ENCODE peak calls at places on chromosomes 3 and 15, in five cellular contexts. T is H1, A is K562, H is GM12878, S is A549. F is an unnamed sample.

GRCh38 chr15:68209272-68209671 is 4.1 kb upstream of the CALML4 start:
- DNase-seq in T (no peak), A (no peak), H (no peak), S (no peak), F (no peak)

GRCh38 chr3:59043391-59043790 is 6.4 kb downstream of the CFAP20DC start:
- DNase-seq in T (no peak), A (no peak), H (no peak), S (no peak), F (no peak)

GRCh38 chr15:78034495-78035191 is 42.9 kb downstream of the TBC1D2B start:
- DNase-seq in T (no peak), A (no peak), H (peak; percentile 66), S (no peak), F (no peak)

GRCh38 chr15:80777137-80777536 is 2.0 kb upstream of the CEMIP start:
- DNase-seq in T (no peak), A (no peak), H (no peak), S (peak; percentile 37), F (no peak)

GRCh38 chr3:179750720-179751328 is 98.0 kb downstream of the USP13 start:
- DNase-seq in T (no peak), A (no peak), H (no peak), S (peak; percentile 27), F (peak; percentile 17)

GRCh38 chr3:136752046-136752326 is 192 bp downstream of the STAG1 start:
- DNase-seq in T (no peak), A (no peak), H (no peak), S (no peak), F (no peak)

GRCh38 chr3:160133757-160134156 is 91.5 kb upstream of the C3orf80 start:
- DNase-seq in T (peak; percentile 19), A (peak; percentile 61), H (no peak), S (peak; percentile 66), F (peak; percentile 25)

GRCh38 chr15:88897142-88897455 is 1.8 kb upstream of the HAPLN3 start:
- DNase-seq in T (no peak), A (no peak), H (no peak), S (no peak), F (no peak)

GRCh38 chr15:95119041-95119440 is 887.7 kb downstream of the MCTP2 start:
- DNase-seq in T (no peak), A (no peak), H (no peak), S (no peak), F (no peak)

GRCh38 chr3:180196658-180197057 is 159.9 kb upstream of the PEX5L start:
- DNase-seq in T (no peak), A (no peak), H (no peak), S (no peak), F (no peak)

GRCh38 chr3:195542261-195542660 is 864 bp downstream of the PPP1R2 start:
- DNase-seq in T (no peak), A (no peak), H (no peak), S (no peak), F (no peak)

GRCh38 chr3:39848365-39848764 is 39.0 kb downstream of the MYRIP start:
- DNase-seq in T (no peak), A (no peak), H (no peak), S (no peak), F (no peak)

GRCh38 chr3:197309528-197310361 is 11.3 kb upstream of the DLG1 start:
- DNase-seq in T (no peak), A (no peak), H (no peak), S (no peak), F (no peak)

GRCh38 chr3:189316296-189317019 is 144.7 kb downstream of the TPRG1 start:
- DNase-seq in T (no peak), A (no peak), H (no peak), S (no peak), F (peak; percentile 3)

GRCh38 chr15:52107238-52107637 is 5.3 kb downstream of the BCL2L10 start:
- DNase-seq in T (no peak), A (no peak), H (no peak), S (no peak), F (no peak)

GRCh38 chr3:160130950-160131349 is 94.3 kb upstream of the C3orf80 start:
- DNase-seq in T (no peak), A (no peak), H (no peak), S (no peak), F (no peak)

GRCh38 chr3:184543848-184544512 is 17.6 kb upstream of the EPHB3 start:
- DNase-seq in T (no peak), A (peak; percentile 74), H (no peak), S (peak; percentile 87), F (peak; percentile 68)

GRCh38 chr15:79595995-79596622 is 164.0 kb downstream of the MINAR1 start:
- DNase-seq in T (peak; percentile 73), A (peak; percentile 96), H (peak; percentile 71), S (peak; percentile 96), F (peak; percentile 94)

GRCh38 chr3:11244131-11244677 is 28.0 kb upstream of the ATG7 start:
- DNase-seq in T (no peak), A (no peak), H (no peak), S (peak; percentile 26), F (no peak)

GRCh38 chr15:71374607-71375352 is 259.5 kb downstream of the THSD4 start:
- DNase-seq in T (no peak), A (no peak), H (no peak), S (no peak), F (no peak)

GRCh38 chr15:62647195-62647865 is 395.2 kb upstream of the TPM1 start:
- DNase-seq in T (no peak), A (no peak), H (no peak), S (peak; percentile 90), F (peak; percentile 61)

GRCh38 chr3:40191850-40192448 is 117.6 kb upstream of the EIF1B start:
- DNase-seq in T (no peak), A (peak; percentile 82), H (no peak), S (peak; percentile 41), F (peak; percentile 33)

GRCh38 chr3:190739726-190740230 is 122.7 kb downstream of the GMNC start:
- DNase-seq in T (no peak), A (no peak), H (no peak), S (no peak), F (no peak)

GRCh38 chr15:74384566-74385441 is 17.4 kb upstream of the CYP11A1 start:
- DNase-seq in T (no peak), A (no peak), H (peak; percentile 95), S (peak; percentile 28), F (no peak)

GRCh38 chr3:183534249-183534648 is 21.3 kb downstream of the KLHL6 start:
- DNase-seq in T (no peak), A (no peak), H (no peak), S (peak; percentile 6), F (no peak)

GRCh38 chr3:157632081-157632480 is 128.9 kb upstream of the VEPH1 start:
- DNase-seq in T (no peak), A (no peak), H (no peak), S (no peak), F (no peak)

GRCh38 chr3:188437921-188438320 is 284.0 kb downstream of the LPP start:
- DNase-seq in T (no peak), A (no peak), H (no peak), S (no peak), F (no peak)

GRCh38 chr3:127043041-127043641 is 60.2 kb downstream of the PLXNA1 start:
- DNase-seq in T (no peak), A (no peak), H (no peak), S (no peak), F (no peak)

GRCh38 chr3:185558395-185558794 is 6.0 kb upstream of the LIPH start:
- DNase-seq in T (no peak), A (peak; percentile 44), H (no peak), S (no peak), F (peak; percentile 33)

GRCh38 chr3:188446791-188447190 is 292.8 kb downstream of the LPP start:
- DNase-seq in T (no peak), A (no peak), H (no peak), S (no peak), F (no peak)

GRCh38 chr3:189056612-189057352 is 115.0 kb upstream of the TPRG1 start:
- DNase-seq in T (no peak), A (no peak), H (no peak), S (no peak), F (no peak)

GRCh38 chr3:178479860-178480259 is 56.4 kb upstream of the KCNMB2 start:
- DNase-seq in T (no peak), A (no peak), H (no peak), S (no peak), F (no peak)

DNA sequence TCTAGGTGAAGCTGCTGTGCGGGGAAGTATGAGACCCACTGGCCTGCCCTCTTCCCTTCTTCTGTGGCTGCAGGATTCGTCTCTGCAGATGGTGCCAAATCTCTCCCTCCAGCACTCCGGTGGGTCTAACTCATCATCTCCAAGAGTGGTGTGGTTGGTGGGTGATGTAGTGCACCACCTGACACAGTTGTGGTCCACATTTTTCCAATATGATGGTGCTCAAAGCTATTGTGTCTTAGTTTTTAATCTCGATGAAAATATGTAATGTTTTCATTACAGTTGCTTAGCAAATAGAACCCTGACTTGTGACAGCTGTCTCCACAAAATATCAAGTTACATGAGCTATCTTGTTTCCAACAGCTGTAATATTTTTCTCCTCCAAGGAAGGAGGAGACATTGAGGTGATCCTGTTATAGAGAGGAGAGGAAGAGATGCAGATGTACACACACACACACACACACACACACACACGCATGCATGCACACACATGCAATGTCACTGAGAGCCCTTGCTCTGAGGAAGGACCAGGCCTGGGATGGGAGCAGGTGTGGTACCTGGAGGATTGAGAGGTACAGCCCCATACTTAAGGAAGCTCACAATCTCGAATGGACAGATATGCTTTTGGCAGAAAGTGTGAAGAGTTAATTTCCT is 15.7 kb upstream of the ESYT3 start:
- DNase-seq in T (no peak), A (no peak), H (no peak), S (no peak), F (no peak)
- TF ChIP-seq KDM1A in T (no peak), A (no peak), H (no peak), S (no peak), F (no peak)

DNA sequence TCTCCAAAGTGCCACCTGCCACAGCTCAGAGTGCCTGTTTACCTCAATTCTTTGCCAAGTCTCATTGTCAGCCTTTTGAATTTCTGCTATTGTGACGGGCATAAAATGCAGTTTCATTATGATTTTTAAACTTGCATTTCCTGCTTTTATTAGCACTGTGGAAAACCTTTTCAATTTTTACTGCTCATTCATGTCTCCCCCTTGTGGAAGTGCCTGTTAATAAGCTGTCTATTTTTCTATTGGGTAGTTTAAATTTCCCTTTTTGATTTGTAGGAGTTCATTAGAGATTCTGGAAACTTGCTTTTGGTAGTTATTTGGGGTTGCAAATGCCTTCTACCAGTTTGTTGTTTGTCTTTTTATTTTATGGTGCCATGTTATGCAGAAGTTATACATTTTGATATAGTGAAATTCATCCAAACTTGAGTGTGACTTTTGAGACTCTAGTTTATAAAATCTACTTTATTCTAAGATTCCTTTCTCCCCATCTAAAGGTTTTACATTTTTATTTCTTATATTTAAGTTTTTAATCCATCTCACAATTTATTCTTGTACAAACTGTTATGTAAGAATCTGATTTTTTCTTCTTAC is 53.9 kb upstream of the FRMD4B start:
- DNase-seq in T (no peak), A (no peak), H (peak; percentile 16), S (peak; percentile 19), F (peak; percentile 3)
- H3K4me3 ChIP-seq in T (no peak overlapping the region), A (no peak overlapping the region), H (no peak overlapping the region), S (no peak overlapping the region), F (no peak overlapping the region)

DNA sequence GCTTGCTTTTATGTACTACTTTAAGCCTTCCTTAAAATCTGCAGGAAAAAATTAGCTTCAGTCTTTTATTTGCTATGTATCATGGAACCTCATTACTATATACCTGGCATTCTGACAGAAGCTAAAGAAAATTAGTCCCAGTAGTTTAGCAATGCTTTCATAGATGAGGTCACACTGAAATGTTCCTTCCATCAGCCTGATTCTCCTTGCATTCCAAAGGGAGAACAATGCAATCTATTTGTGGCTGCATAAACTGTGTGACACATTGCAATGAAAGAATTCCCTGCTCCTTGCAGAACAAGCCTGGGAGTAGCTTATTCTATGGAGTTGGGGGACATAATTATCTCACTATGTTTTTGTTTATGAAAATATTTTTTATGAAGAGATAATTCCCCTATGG is 691.5 kb upstream of the ARPP21 start:
- DNase-seq in T (no peak), A (no peak), H (no peak), S (no peak), F (no peak)
- TF ChIP-seq KDM1A in T (no peak), A (no peak), H (no peak), S (no peak), F (no peak)

GRCh38 chr15:99361541-99362185 is 110.4 kb downstream of the LRRC28 start:
- DNase-seq in T (no peak), A (peak; percentile 16), H (no peak), S (peak; percentile 47), F (no peak)
- H3K4me3 ChIP-seq in T (no peak overlapping the region), A (no peak overlapping the region), H (no peak overlapping the region), S (no peak overlapping the region), F (no peak overlapping the region)

F was measured in HepG2.